ENCODE peak calls at places on chromosomes 3 and 15, in six cellular contexts. S is neuronal stem cell, Q is IMR-90, N is mesenchymal stem cell, T is H9, A is trophoblast cell. F is an unnamed sample.

GRCh38 chr15:41969851-41970431 is 2.4 kb downstream of the EHD4 start:
- DNase-seq in N (no peak), T (no peak), Q (no peak), A (no peak), S (no peak), F (peak)

GRCh38 chr3:157067114-157067513 is 92.8 kb downstream of the CCNL1 start:
- DNase-seq in Q (no peak), A (no peak), T (no peak), N (no peak), S (no peak), F (no peak)

GRCh38 chr3:60250810-60251209 is 1000.4 kb downstream of the FHIT start:
- DNase-seq in T (no peak), A (no peak), S (no peak), N (no peak), Q (no peak), F (no peak)

GRCh38 chr3:66036586-66037061 is 2.1 kb downstream of the MAGI1 start:
- DNase-seq in T (peak), A (peak), Q (peak), N (peak), S (no peak), F (peak)

GRCh38 chr3:184525337-184526157 is 36.0 kb upstream of the EPHB3 start:
- DNase-seq in T (peak), S (peak), Q (no peak), A (no peak), N (peak), F (peak)

GRCh38 chr3:23779841-23780240 is 25.9 kb upstream of the UBE2E1 start:
- DNase-seq in A (no peak), T (no peak), N (no peak), Q (no peak), S (no peak), F (no peak)

GRCh38 chr3:129481783-129482332 is 41.8 kb downstream of the IFT122 start:
- DNase-seq in A (no peak), Q (no peak), T (no peak), N (no peak), S (no peak), F (peak)

GRCh38 chr3:172034786-172035685 is 4.3 kb upstream of the FNDC3B start:
- DNase-seq in N (peak), A (peak), Q (peak), S (no peak), T (peak), F (peak)

GRCh38 chr15:74394090-74394846 is 26.8 kb upstream of the CYP11A1 start:
- DNase-seq in T (no peak), Q (no peak), N (no peak), A (no peak), S (no peak), F (no peak)

GRCh38 chr15:56919708-56920637 is 1.5 kb downstream of the TCF12 start:
- DNase-seq in A (peak), S (no peak), Q (peak), T (peak), N (peak), F (peak)

GRCh38 chr15:69045810-69046209 is 31.3 kb downstream of the NOX5 start:
- DNase-seq in A (peak), T (no peak), N (peak), Q (peak), S (no peak), F (peak)

GRCh38 chr3:134449277-134449676 is 36.5 kb downstream of the ANAPC13 start:
- DNase-seq in T (peak), Q (peak), N (peak), S (no peak), A (peak), F (peak)

GRCh38 chr3:50525987-50526386 is 22.6 kb upstream of the CACNA2D2 start:
- DNase-seq in A (peak), S (no peak), T (peak), Q (peak), N (peak), F (peak)

GRCh38 chr15:59825926-59826325 is 136.8 kb upstream of the BNIP2 start:
- DNase-seq in Q (no peak), S (no peak), N (no peak), T (no peak), A (peak), F (no peak)

GRCh38 chr3:195150194-195151118 is 120.5 kb downstream of the XXYLT1 start:
- DNase-seq in S (no peak), N (peak), T (peak), Q (peak), A (no peak), F (peak)

GRCh38 chr15:28913171-28913765 is 27.5 kb downstream of the APBA2 start:
- DNase-seq in A (no peak), T (no peak), S (no peak), N (peak), Q (peak), F (peak)

GRCh38 chr15:65666257-65666656 is 44.5 kb downstream of the SLC24A1 start:
- DNase-seq in Q (peak), S (no peak), N (peak), A (peak), T (no peak), F (no peak)

GRCh38 chr3:173774275-173774674 is 376.7 kb downstream of the NLGN1 start:
- DNase-seq in A (no peak), S (no peak), T (no peak), N (no peak), Q (no peak), F (no peak)

GRCh38 chr3:100096866-100097265 is 17.4 kb downstream of the FILIP1L start:
- DNase-seq in A (no peak), T (no peak), S (no peak), N (no peak), Q (no peak), F (no peak)

DNA sequence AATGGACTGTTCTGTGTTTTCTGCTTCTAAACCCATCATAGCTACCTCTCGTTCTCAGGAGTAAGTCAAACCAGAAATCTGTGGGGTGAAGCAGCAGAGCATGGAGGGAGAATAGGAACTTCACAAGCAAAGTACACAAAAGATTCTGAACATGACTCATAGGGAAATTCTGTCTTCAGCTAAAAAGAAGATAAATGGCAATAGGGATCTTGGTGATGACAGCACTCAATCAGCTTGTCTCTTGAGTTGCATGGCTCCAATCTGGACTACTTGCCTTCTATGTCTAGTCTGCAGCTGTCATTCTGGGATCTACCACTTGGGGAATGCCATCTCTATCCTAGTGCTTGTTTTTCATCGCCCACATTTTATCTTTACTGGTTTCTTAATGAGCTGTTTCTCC is 13.5 kb upstream of the GRAMD1C start:
- DNase-seq in T (no peak), S (no peak), N (no peak), A (peak), Q (peak), F (no peak)
- H3K27ac ChIP-seq in T (no peak), S (no peak), N (no peak), A (no peak), Q (no peak), F (no peak)

GRCh38 chr3:5304789-5305680 is 117.5 kb downstream of the EDEM1 start:
- DNase-seq in T (peak), A (peak), N (peak), S (peak), Q (peak), F (peak)

GRCh38 chr3:5309181-5309580 is 121.7 kb downstream of the EDEM1 start:
- DNase-seq in S (no peak), Q (peak), A (no peak), N (no peak), T (no peak), F (no peak)

GRCh38 chr3:5304188-5304587 is 116.7 kb downstream of the EDEM1 start:
- DNase-seq in Q (no peak), N (no peak), T (no peak), S (no peak), A (no peak), F (no peak)

GRCh38 chr3:5302661-5303060 is 115.2 kb downstream of the EDEM1 start:
- DNase-seq in S (no peak), N (no peak), Q (no peak), T (no peak), A (peak), F (no peak)

GRCh38 chr3:5305681-5305983 is 118.1 kb downstream of the EDEM1 start:
- DNase-seq in T (no peak), N (no peak), A (no peak), Q (no peak), S (no peak), F (no peak)
- H3K4ac ChIP-seq in T (no peak), N (no peak), A (no peak), Q (no peak), S (no peak), F (no peak)

GRCh38 chr15:40773902-40774301 is 4.1 kb downstream of the C15orf62 start:
- DNase-seq in N (no peak), T (no peak), S (no peak), Q (no peak), A (no peak), F (no peak)

GRCh38 chr15:40773496-40773895 is 3.7 kb downstream of the C15orf62 start:
- DNase-seq in A (no peak), T (no peak), S (no peak), Q (no peak), N (no peak), F (no peak)

GRCh38 chr15:40775007-40775406 is 5.2 kb downstream of the C15orf62 start:
- DNase-seq in A (no peak), S (no peak), Q (no peak), N (no peak), T (no peak), F (no peak)

GRCh38 chr15:40776537-40777141 is 6.9 kb downstream of the C15orf62 start:
- DNase-seq in N (no peak), T (no peak), Q (peak), A (no peak), S (no peak), F (no peak)

GRCh38 chr15:40775740-40776536 is 6.2 kb downstream of the C15orf62 start:
- DNase-seq in S (no peak), N (no peak), Q (no peak), T (no peak), A (no peak), F (no peak)
- H3K27ac ChIP-seq in S (no peak), N (no peak), Q (no peak), T (no peak), A (no peak), F (no peak)

GRCh38 chr15:82712036-82712435 is 2.4 kb upstream of the AP3B2 start:
- DNase-seq in T (no peak), Q (no peak), S (no peak), N (no peak), A (no peak), F (no peak)

GRCh38 chr15:82710926-82711490 is 1.3 kb upstream of the AP3B2 start:
- DNase-seq in S (no peak), N (no peak), A (no peak), T (no peak), Q (no peak), F (no peak)

GRCh38 chr15:82709081-82709420 is 624 bp downstream of the AP3B2 start:
- DNase-seq in T (peak), S (no peak), Q (no peak), A (no peak), N (peak), F (peak)

GRCh38 chr15:82709421-82710207 is at the start of gene AP3B2:
- DNase-seq in S (peak), T (peak), Q (peak), A (peak), N (peak), F (peak)

GRCh38 chr15:82710208-82710555 is 507 bp upstream of the AP3B2 start:
- DNase-seq in T (no peak), S (no peak), Q (no peak), N (no peak), A (no peak), F (peak)
- H3K4ac ChIP-seq in T (no peak), S (no peak), Q (no peak), N (no peak), A (no peak), F (peak)

GRCh38 chr15:40049076-40049475 is 10.1 kb upstream of the SRP14 start:
- DNase-seq in S (no peak), A (peak), Q (no peak), T (no peak), N (no peak), F (no peak)

GRCh38 chr15:40051616-40052415 is 12.8 kb upstream of the SRP14 start:
- DNase-seq in N (no peak), T (no peak), S (no peak), A (peak), Q (no peak), F (no peak)

GRCh38 chr15:40052604-40053003 is 13.6 kb upstream of the SRP14 start:
- DNase-seq in Q (no peak), S (no peak), A (no peak), N (no peak), T (no peak), F (no peak)

GRCh38 chr15:40053234-40054055 is 14.5 kb upstream of the SRP14 start:
- DNase-seq in N (no peak), Q (no peak), T (peak), A (peak), S (no peak), F (no peak)

DNA sequence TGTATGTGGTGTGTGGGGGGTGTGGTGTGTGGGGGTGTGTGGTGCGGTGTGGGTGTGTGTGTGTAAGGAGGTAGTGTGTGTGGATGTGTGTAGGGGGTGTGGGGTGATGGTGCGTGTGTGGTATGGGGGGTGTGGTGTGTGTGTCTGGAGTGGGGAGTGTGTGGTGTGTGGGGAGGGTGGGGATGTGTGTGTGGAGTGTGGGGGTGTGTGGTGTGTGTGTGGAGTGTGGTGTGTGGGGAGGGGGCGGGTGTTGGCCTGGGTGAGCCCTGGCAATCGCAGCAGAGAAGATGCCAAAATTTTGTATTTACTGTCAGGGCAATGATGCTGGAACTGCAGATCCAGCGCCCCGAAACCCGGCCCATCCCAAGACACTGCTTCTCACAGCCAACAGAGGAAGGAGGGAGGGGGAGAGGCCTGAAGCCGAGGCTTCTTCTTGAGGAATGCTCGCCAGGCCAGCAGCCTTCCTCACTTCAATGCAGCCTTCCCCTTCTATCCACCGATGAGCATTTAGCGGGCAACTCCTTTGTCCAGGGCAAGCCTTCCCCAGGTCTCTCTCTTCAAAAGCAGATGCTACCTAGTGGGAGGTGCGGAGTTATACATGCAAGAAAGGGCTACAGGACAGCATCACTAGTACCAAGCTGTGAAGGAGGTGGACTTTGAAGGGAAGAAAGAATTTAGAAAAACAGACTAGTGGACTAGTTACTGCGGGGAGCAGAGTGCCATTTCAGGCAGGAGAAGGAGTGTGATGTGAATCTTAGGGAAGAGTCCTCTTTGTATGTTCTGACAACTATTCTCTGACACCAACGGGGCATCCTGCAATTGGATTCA is 12.0 kb upstream of the SRP14 start:
- DNase-seq in Q (peak), T (peak), N (peak), S (peak), A (no peak), F (peak)
- H3K27ac ChIP-seq in Q (no peak), T (no peak), N (no peak), S (no peak), A (no peak), F (no peak)

GRCh38 chr3:120352017-120352416 is 2.9 kb upstream of the LRRC58 start:
- DNase-seq in N (no peak), A (no peak), Q (no peak), S (no peak), T (no peak), F (no peak)

GRCh38 chr3:120348981-120349818 is at the start of gene LRRC58:
- DNase-seq in S (peak), A (peak), N (peak), T (peak), Q (peak), F (peak)

GRCh38 chr3:120350431-120350941 is 1.3 kb upstream of the LRRC58 start:
- DNase-seq in N (peak), T (no peak), A (peak), Q (peak), S (no peak), F (peak)

GRCh38 chr3:120349819-120350125 is 618 bp upstream of the LRRC58 start:
- DNase-seq in N (no peak), S (no peak), Q (no peak), T (no peak), A (no peak), F (no peak)

DNA sequence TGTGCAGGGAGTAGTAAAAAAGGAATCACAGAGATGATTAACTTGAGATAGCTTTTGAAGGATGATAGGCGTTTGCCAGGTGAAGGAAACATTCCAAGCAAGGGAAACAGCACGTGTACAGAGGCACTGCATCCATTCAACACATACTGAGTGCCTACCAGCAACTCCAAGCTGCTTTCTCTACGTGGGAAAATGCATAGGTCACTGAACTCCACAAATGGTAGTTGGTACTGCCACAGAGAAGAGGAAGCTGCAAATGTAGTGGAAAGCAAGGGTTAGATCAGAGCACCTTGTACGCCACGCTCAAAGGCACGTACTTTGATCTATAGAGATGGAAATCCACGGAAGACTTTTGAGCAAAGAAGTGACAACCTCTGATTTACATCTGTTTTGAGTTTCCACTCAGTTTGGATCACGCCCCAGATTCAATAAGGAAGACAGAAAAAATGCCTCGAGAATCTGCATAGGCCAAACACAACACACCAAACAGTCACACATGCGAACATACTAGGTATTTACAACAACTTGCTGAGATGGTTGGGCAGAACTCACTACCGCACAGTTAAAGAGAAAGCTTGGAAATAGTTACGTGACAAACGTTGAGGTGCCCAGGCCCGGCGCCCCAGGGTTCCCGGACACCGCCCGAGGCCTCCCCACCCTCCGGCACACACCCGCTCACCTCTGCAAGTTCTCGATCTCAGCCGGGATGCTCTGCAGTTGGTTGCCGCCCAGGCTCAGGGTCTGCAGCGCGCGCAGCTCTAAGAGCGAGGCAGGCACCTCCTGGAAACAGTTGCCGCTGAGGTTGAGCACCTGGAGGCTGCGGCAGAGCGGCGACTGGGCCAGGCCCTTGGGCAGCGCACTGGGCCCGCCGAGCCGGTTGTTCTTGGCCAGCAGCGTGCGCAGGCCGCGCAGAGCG is 831 bp downstream of the LRRC58 start:
- DNase-seq in A (peak), S (no peak), T (peak), N (peak), Q (peak), F (no peak)
- H3K4ac ChIP-seq in A (peak), S (no peak), T (no peak), N (peak), Q (peak), F (no peak)